ENCODE peak calls at places on chromosomes 1 and 21, in four cellular contexts. One of them, this sample, is unnamed.
A peak's percentile ranks its signal among the peaks of the same experiment; 100 is the strongest.

GRCh38 chr1:150259758-150260669 is 2.4 kb downstream of the CA14 start:
- DNase-seq in H1: no peak
- DNase-seq in IMR-90: no peak
- DNase-seq in mesendoderm: peak; percentile 94
- DNase-seq in this sample: peak; percentile 91

GRCh38 chr1:199272107-199272506 is 633.3 kb downstream of the PTPRC start:
- DNase-seq in H1: no peak
- DNase-seq in IMR-90: peak; percentile 74
- DNase-seq in mesendoderm: no peak
- DNase-seq in this sample: no peak

GRCh38 chr1:152166966-152167365 is 7.9 kb upstream of the RPTN start:
- DNase-seq in H1: no peak
- DNase-seq in IMR-90: no peak
- DNase-seq in mesendoderm: no peak
- DNase-seq in this sample: no peak

GRCh38 chr1:175297291-175297690 is 104.7 kb upstream of the KIAA0040 start:
- DNase-seq in H1: no peak
- DNase-seq in IMR-90: no peak
- DNase-seq in mesendoderm: no peak
- DNase-seq in this sample: no peak

GRCh38 chr1:239854956-239855355 is 236.7 kb upstream of the FMN2 start:
- DNase-seq in H1: no peak
- DNase-seq in IMR-90: no peak
- DNase-seq in mesendoderm: no peak
- DNase-seq in this sample: no peak

GRCh38 chr1:83637586-83637985 is 361.3 kb downstream of the TTLL7 start:
- DNase-seq in H1: no peak
- DNase-seq in IMR-90: no peak
- DNase-seq in mesendoderm: no peak
- DNase-seq in this sample: no peak

GRCh38 chr21:15057290-15057689 is 7.5 kb downstream of the NRIP1 start:
- DNase-seq in H1: no peak
- DNase-seq in IMR-90: no peak
- DNase-seq in mesendoderm: peak; percentile 63
- DNase-seq in this sample: peak; percentile 37

GRCh38 chr1:13652238-13652637 is 47.8 kb upstream of the PRDM2 start:
- DNase-seq in H1: no peak
- DNase-seq in IMR-90: no peak
- DNase-seq in mesendoderm: no peak
- DNase-seq in this sample: no peak

GRCh38 chr1:245051349-245052221 is 103.2 kb upstream of the KIF26B start:
- DNase-seq in H1: no peak
- DNase-seq in IMR-90: peak; percentile 62
- DNase-seq in mesendoderm: peak; percentile 92
- DNase-seq in this sample: peak; percentile 61

GRCh38 chr1:23559136-23559984 is at the start of gene ID3:
- DNase-seq in H1: peak; percentile 78
- DNase-seq in IMR-90: peak; percentile 96
- DNase-seq in mesendoderm: peak; percentile 98
- DNase-seq in this sample: peak; percentile 95
- H3K56ac ChIP-seq in H1: peak within 1 kb of the TSS; percentile 67
- H3K56ac ChIP-seq in IMR-90: peak within 1 kb of the TSS; percentile 95
- H3K56ac ChIP-seq in mesendoderm: peak within 1 kb of the TSS; percentile 97
- H3K56ac ChIP-seq in this sample: no peak within 1 kb of the TSS

GRCh38 chr1:234535208-234535607 is 56.2 kb upstream of the TARBP1 start:
- DNase-seq in H1: no peak
- DNase-seq in IMR-90: no peak
- DNase-seq in mesendoderm: no peak
- DNase-seq in this sample: no peak

GRCh38 chr1:234531181-234532132 is 52.5 kb upstream of the TARBP1 start:
- DNase-seq in H1: no peak
- DNase-seq in IMR-90: peak; percentile 87
- DNase-seq in mesendoderm: peak; percentile 49
- DNase-seq in this sample: no peak

GRCh38 chr1:234532511-234532922 is 53.5 kb upstream of the TARBP1 start:
- DNase-seq in H1: no peak
- DNase-seq in IMR-90: no peak
- DNase-seq in mesendoderm: no peak
- DNase-seq in this sample: no peak

GRCh38 chr1:234533975-234534876 is 55.2 kb upstream of the TARBP1 start:
- DNase-seq in H1: no peak
- DNase-seq in IMR-90: peak; percentile 98
- DNase-seq in mesendoderm: no peak
- DNase-seq in this sample: no peak

GRCh38 chr1:234533034-234533571 is 54.1 kb upstream of the TARBP1 start:
- DNase-seq in H1: no peak
- DNase-seq in IMR-90: peak; percentile 97
- DNase-seq in mesendoderm: no peak
- DNase-seq in this sample: no peak
- H3K9ac ChIP-seq in H1: no peak overlapping the region
- H3K9ac ChIP-seq in IMR-90: peak overlapping the region; percentile 25
- H3K9ac ChIP-seq in mesendoderm: no peak overlapping the region
- H3K9ac ChIP-seq in this sample: no peak overlapping the region

GRCh38 chr1:231878737-231879136 is 252.1 kb downstream of the DISC1 start:
- DNase-seq in H1: no peak
- DNase-seq in IMR-90: no peak
- DNase-seq in mesendoderm: no peak
- DNase-seq in this sample: no peak
- H3K56ac ChIP-seq in H1: no peak overlapping the region
- H3K56ac ChIP-seq in IMR-90: no peak overlapping the region
- H3K56ac ChIP-seq in mesendoderm: no peak overlapping the region
- H3K56ac ChIP-seq in this sample: no peak overlapping the region

DNA sequence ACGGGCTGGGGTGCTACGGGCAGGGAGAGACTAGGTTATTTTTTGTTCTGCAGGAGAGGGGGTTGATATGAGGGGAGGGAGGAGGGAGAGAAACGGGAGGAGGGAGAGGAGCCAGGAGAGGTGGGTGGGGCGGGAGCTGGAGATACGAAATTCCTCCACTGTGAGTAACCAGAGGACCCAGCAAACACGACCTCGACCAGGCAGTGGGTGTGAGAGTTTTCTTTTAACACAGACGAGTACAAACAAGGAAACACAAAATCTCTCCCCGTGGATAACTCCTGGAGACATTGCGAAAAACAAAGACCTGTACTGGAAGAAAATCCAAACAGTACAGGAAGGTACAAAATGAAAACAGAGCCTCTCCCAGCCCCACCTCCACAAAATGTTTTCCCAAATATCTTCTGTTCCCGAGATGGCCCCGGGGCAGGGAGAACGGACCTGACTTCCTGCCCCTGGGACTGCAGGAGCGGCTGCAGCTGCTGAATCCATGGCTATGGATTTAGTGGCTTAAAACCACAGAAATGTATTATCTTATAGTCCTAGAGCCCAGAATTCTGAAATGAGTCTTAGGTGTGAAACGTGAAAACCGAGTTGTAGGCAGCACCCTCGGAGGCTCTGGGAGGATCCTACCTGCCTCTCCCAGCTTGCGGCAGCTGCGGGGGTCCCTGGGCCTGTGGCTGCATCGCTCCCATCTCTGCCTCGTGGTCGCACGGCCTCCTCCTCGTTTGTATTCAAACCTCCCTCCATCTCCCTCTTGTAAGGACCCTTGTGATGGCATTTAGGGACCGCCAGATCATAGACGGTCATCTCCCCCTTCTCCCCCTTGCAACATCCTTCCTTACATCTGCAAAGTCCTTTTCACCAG is 82.2 kb downstream of the RIPK4 start:
- DNase-seq in H1: no peak
- DNase-seq in IMR-90: peak; percentile 67
- DNase-seq in mesendoderm: peak; percentile 80
- DNase-seq in this sample: no peak
- H3K9ac ChIP-seq in H1: no peak overlapping the region
- H3K9ac ChIP-seq in IMR-90: no peak overlapping the region
- H3K9ac ChIP-seq in mesendoderm: no peak overlapping the region
- H3K9ac ChIP-seq in this sample: no peak overlapping the region

DNA sequence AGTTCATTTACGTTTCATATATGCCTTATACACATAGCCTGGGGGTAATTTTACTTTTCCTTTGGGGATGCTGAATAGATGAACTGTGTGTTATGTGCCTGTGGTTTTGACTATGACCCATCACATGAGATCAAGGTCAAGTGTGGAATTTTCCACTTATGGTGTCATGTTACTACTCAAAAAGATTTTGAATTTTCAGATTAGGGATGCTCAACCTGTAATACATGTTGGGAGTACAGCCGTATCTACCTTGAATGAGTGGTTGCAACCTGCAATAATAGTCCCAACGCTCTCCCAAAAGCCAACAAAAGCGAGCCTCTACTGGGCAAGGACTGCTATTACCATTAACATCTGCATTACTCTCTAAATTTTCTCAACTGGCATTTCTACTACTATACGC is 68.5 kb upstream of the SDC3 start:
- DNase-seq in H1: no peak
- DNase-seq in IMR-90: peak; percentile 76
- DNase-seq in mesendoderm: peak; percentile 25
- DNase-seq in this sample: no peak
- H3K56ac ChIP-seq in H1: no peak overlapping the region
- H3K56ac ChIP-seq in IMR-90: no peak overlapping the region
- H3K56ac ChIP-seq in mesendoderm: no peak overlapping the region
- H3K56ac ChIP-seq in this sample: no peak overlapping the region

GRCh38 chr1:47179023-47179987 is 10.5 kb downstream of the PDZK1IP1 start:
- DNase-seq in H1: peak; percentile 87
- DNase-seq in IMR-90: peak; percentile 91
- DNase-seq in mesendoderm: peak; percentile 99
- DNase-seq in this sample: peak; percentile 96

GRCh38 chr1:47180603-47181094 is 9.2 kb downstream of the PDZK1IP1 start:
- DNase-seq in H1: no peak
- DNase-seq in IMR-90: no peak
- DNase-seq in mesendoderm: no peak
- DNase-seq in this sample: no peak

GRCh38 chr1:47181095-47181954 is 8.5 kb downstream of the PDZK1IP1 start:
- DNase-seq in H1: no peak
- DNase-seq in IMR-90: no peak
- DNase-seq in mesendoderm: peak; percentile 36
- DNase-seq in this sample: peak; percentile 65

GRCh38 chr1:47178665-47179022 is 11.2 kb downstream of the PDZK1IP1 start:
- DNase-seq in H1: no peak
- DNase-seq in IMR-90: no peak
- DNase-seq in mesendoderm: no peak
- DNase-seq in this sample: peak; percentile 27

DNA sequence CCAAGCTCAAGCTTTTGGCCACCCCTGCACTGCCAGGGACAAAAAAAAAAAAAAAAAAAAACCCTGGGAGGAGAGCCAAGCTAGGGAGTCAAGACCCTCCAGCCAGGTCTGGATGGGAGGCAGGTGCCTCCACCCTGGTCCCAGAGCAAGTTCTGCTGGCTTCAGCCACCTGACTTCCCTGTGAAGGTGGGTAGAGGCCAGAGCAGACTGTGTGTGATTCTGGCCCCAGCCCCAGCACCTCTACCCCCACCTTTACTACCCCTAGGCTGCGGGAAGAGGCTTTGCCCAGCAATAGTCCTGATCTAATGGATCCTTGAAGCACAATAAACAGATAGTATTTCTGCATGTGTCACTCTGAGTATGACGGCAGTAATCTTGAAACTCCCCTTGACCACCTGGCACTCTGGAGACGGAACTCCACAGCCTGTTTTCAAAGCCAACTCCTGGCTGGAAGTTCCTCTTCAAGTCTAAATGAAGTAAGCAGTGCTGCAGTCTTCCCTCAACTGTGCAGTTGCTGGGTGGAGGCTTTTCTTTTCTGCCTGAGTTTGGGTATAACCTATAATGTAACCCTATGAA is 9.8 kb downstream of the PDZK1IP1 start:
- DNase-seq in H1: no peak
- DNase-seq in IMR-90: no peak
- DNase-seq in mesendoderm: no peak
- DNase-seq in this sample: no peak
- H3K9ac ChIP-seq in H1: no peak overlapping the region
- H3K9ac ChIP-seq in IMR-90: no peak overlapping the region
- H3K9ac ChIP-seq in mesendoderm: no peak overlapping the region
- H3K9ac ChIP-seq in this sample: no peak overlapping the region

This sample was measured in H9.